ENCODE peak calls at places on chromosomes 4 and X, in five cellular contexts. A is HepG2, M is HCT116, T is H1, D is K562. P is an unnamed sample.

GRCh38 chr4:147760695-147761094 is 28.8 kb downstream of the ARHGAP10 start:
- DNase-seq in T (no peak), D (no peak), M (no peak), A (no peak), P (no peak)

GRCh38 chr4:163279713-163280112 is 52.7 kb downstream of the NPY1R start:
- DNase-seq in A (no peak), M (no peak), D (no peak), T (no peak), P (no peak)

GRCh38 chr4:73436674-73437557 is 895 bp downstream of the AFP start:
- DNase-seq in A (no peak), M (no peak), T (no peak), D (no peak), P (no peak)

GRCh38 chr4:142875117-142875516 is 29.0 kb upstream of the INPP4B start:
- DNase-seq in T (no peak), D (no peak), M (no peak), A (peak), P (no peak)

GRCh38 chr4:89836897-89837384 is at the start of gene SNCA:
- DNase-seq in M (no peak), D (peak), A (no peak), T (peak), P (no peak)

GRCh38 chr4:76195326-76195725 is 18.3 kb downstream of the SCARB2 start:
- DNase-seq in M (no peak), A (no peak), D (no peak), T (no peak), P (no peak)

GRCh38 chr4:143397887-143398286 is 61.2 kb downstream of the GAB1 start:
- DNase-seq in M (no peak), D (no peak), T (no peak), A (no peak), P (no peak)

GRCh38 chrX:121221321-121221977 is 174.0 kb downstream of the GLUD2 start:
- DNase-seq in A (no peak), T (no peak), D (no peak), M (no peak), P (no peak)

GRCh38 chr4:169272265-169272886 is 1.6 kb upstream of the SH3RF1 start:
- DNase-seq in A (no peak), M (no peak), D (no peak), T (no peak), P (peak)

GRCh38 chrX:153554519-153555167 is 37.2 kb downstream of the ATP2B3 start:
- DNase-seq in M (peak), D (peak), T (peak), A (peak), P (peak)

GRCh38 chrX:153955451-153955732 is 10.9 kb upstream of the RENBP start:
- DNase-seq in A (no peak), D (no peak), M (no peak), T (no peak), P (no peak)

GRCh38 chr4:114312349-114312748 is 286.3 kb upstream of the UGT8 start:
- DNase-seq in M (no peak), A (no peak), D (no peak), T (no peak), P (peak)

GRCh38 chr4:10762541-10762940 is 78.0 kb upstream of the CLNK start:
- DNase-seq in M (no peak), A (no peak), T (no peak), D (no peak), P (no peak)

GRCh38 chrX:94871640-94872039 is 1197.6 kb downstream of the FAM133A start:
- DNase-seq in M (no peak), T (no peak), A (no peak), D (no peak), P (no peak)

GRCh38 chr4:8350326-8350725 is 80.8 kb downstream of the HTRA3 start:
- DNase-seq in T (no peak), A (no peak), D (no peak), M (no peak), P (no peak)

DNA sequence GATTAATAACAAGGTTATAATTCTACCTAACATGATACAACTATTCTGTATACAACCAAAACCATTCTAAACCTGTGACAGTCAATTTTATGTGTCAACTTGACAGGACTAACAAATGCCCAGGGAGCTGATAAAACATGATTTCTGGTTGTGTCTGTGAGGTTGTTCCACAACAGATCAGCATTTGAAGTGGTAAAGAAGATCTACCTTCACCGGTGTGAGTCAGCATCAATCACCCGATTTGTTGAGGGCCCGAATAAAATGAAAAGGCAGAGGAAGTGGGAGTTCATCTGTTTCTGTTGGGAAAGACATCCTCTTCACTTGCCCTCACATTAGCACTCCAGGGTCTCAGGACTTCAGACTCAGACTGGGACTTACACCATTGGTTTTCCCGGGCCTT is 187.9 kb downstream of the MAB21L2 start:
- DNase-seq in T (no peak), D (no peak), M (peak), A (no peak), P (no peak)
- TF ChIP-seq JUND in T (no peak), D (no peak), M (peak), A (no peak), P (no peak)

GRCh38 chr4:182143822-182144620 is 99.2 kb upstream of the TENM3 start:
- DNase-seq in A (no peak), M (no peak), D (no peak), T (peak), P (peak)
- TF ChIP-seq JUND in A (no peak), M (no peak), D (no peak), T (no peak), P (no peak)

GRCh38 chr4:41369680-41370079 is 113.0 kb downstream of the UCHL1 start:
- DNase-seq in M (no peak), T (no peak), D (no peak), A (no peak), P (no peak)
- TF ChIP-seq JUND in M (no peak), T (no peak), D (no peak), A (no peak), P (no peak)

GRCh38 chr4:88830576-88830975 is 132.9 kb upstream of the NAP1L5 start:
- DNase-seq in T (no peak), M (no peak), A (no peak), D (no peak), P (no peak)
- TF ChIP-seq JUND in T (no peak), M (no peak), A (no peak), D (no peak), P (no peak)

GRCh38 chrX:67780694-67781109 is 236.9 kb downstream of the AR start:
- DNase-seq in M (no peak), D (no peak), T (no peak), A (no peak), P (no peak)
- TF ChIP-seq JUND in M (no peak), D (peak), T (no peak), A (no peak), P (no peak)

P was measured in T47D.